ENCODE peak calls at places on chromosomes 13 and 19, in ten cellular contexts. One of them, this sample, is unnamed. For H3K4me1, the result is how much of the 10 kb centered on the place peaks cover.

GRCh38 chr13:98768522-98768921 is 16.1 kb upstream of the SLC15A1 start:
- DNase-seq in cardiac muscle cell: no peak
- DNase-seq in sigmoid colon: no peak
- DNase-seq in gastrocnemius medialis: no peak
- DNase-seq in left ventricle myocardium inferior: no peak
- DNase-seq in HCT116: no peak
- DNase-seq in lower lobe of right lung: no peak
- DNase-seq in CD8-positive, alpha-beta T cell: no peak
- DNase-seq in effector memory CD4-positive, alpha-beta T cell: no peak
- DNase-seq in mucosa of descending colon: no peak
- DNase-seq in this sample: no peak

GRCh38 chr13:22040810-22041364 is 370.0 kb downstream of the FGF9 start:
- DNase-seq in lower lobe of right lung: peak
- DNase-seq in cardiac muscle cell: no peak
- DNase-seq in gastrocnemius medialis: no peak
- DNase-seq in left ventricle myocardium inferior: no peak
- DNase-seq in CD8-positive, alpha-beta T cell: no peak
- DNase-seq in sigmoid colon: no peak
- DNase-seq in effector memory CD4-positive, alpha-beta T cell: no peak
- DNase-seq in HCT116: no peak
- DNase-seq in mucosa of descending colon: no peak
- DNase-seq in this sample: no peak

GRCh38 chr13:53126803-53127202 is 98.2 kb downstream of the OLFM4 start:
- DNase-seq in CD8-positive, alpha-beta T cell: no peak
- DNase-seq in HCT116: no peak
- DNase-seq in left ventricle myocardium inferior: peak
- DNase-seq in effector memory CD4-positive, alpha-beta T cell: no peak
- DNase-seq in lower lobe of right lung: no peak
- DNase-seq in gastrocnemius medialis: peak
- DNase-seq in mucosa of descending colon: no peak
- DNase-seq in cardiac muscle cell: no peak
- DNase-seq in sigmoid colon: peak
- DNase-seq in this sample: no peak

GRCh38 chr13:34416833-34417425 is 525.1 kb upstream of the NBEA start:
- DNase-seq in mucosa of descending colon: no peak
- DNase-seq in lower lobe of right lung: no peak
- DNase-seq in gastrocnemius medialis: peak
- DNase-seq in cardiac muscle cell: no peak
- DNase-seq in left ventricle myocardium inferior: peak
- DNase-seq in effector memory CD4-positive, alpha-beta T cell: no peak
- DNase-seq in sigmoid colon: peak
- DNase-seq in HCT116: no peak
- DNase-seq in CD8-positive, alpha-beta T cell: no peak
- DNase-seq in this sample: peak

GRCh38 chr19:2618611-2619010 is 83.9 kb downstream of the GNG7 start:
- DNase-seq in lower lobe of right lung: peak
- DNase-seq in CD8-positive, alpha-beta T cell: peak
- DNase-seq in gastrocnemius medialis: peak
- DNase-seq in left ventricle myocardium inferior: peak
- DNase-seq in mucosa of descending colon: peak
- DNase-seq in effector memory CD4-positive, alpha-beta T cell: peak
- DNase-seq in sigmoid colon: peak
- DNase-seq in HCT116: peak
- DNase-seq in cardiac muscle cell: no peak
- DNase-seq in this sample: peak

GRCh38 chr13:108272333-108272732 is 2.8 kb downstream of the TNFSF13B start:
- DNase-seq in effector memory CD4-positive, alpha-beta T cell: no peak
- DNase-seq in left ventricle myocardium inferior: no peak
- DNase-seq in sigmoid colon: no peak
- DNase-seq in HCT116: no peak
- DNase-seq in mucosa of descending colon: no peak
- DNase-seq in gastrocnemius medialis: no peak
- DNase-seq in CD8-positive, alpha-beta T cell: no peak
- DNase-seq in lower lobe of right lung: no peak
- DNase-seq in cardiac muscle cell: no peak
- DNase-seq in this sample: no peak

GRCh38 chr19:40718774-40719391 is 2.0 kb downstream of the ITPKC start:
- DNase-seq in left ventricle myocardium inferior: peak
- DNase-seq in lower lobe of right lung: peak
- DNase-seq in CD8-positive, alpha-beta T cell: no peak
- DNase-seq in effector memory CD4-positive, alpha-beta T cell: no peak
- DNase-seq in mucosa of descending colon: peak
- DNase-seq in gastrocnemius medialis: peak
- DNase-seq in HCT116: peak
- DNase-seq in cardiac muscle cell: peak
- DNase-seq in sigmoid colon: peak
- DNase-seq in this sample: peak

GRCh38 chr13:44040754-44041100 is 161.0 kb downstream of the LACC1 start:
- DNase-seq in effector memory CD4-positive, alpha-beta T cell: no peak
- DNase-seq in sigmoid colon: no peak
- DNase-seq in cardiac muscle cell: no peak
- DNase-seq in left ventricle myocardium inferior: no peak
- DNase-seq in lower lobe of right lung: no peak
- DNase-seq in mucosa of descending colon: no peak
- DNase-seq in HCT116: no peak
- DNase-seq in gastrocnemius medialis: no peak
- DNase-seq in CD8-positive, alpha-beta T cell: no peak
- DNase-seq in this sample: no peak

GRCh38 chr19:20359933-20360720 is 193.1 kb downstream of the ZNF486 start:
- DNase-seq in effector memory CD4-positive, alpha-beta T cell: no peak
- DNase-seq in left ventricle myocardium inferior: no peak
- DNase-seq in mucosa of descending colon: no peak
- DNase-seq in lower lobe of right lung: no peak
- DNase-seq in sigmoid colon: no peak
- DNase-seq in cardiac muscle cell: peak
- DNase-seq in CD8-positive, alpha-beta T cell: no peak
- DNase-seq in HCT116: no peak
- DNase-seq in gastrocnemius medialis: no peak
- DNase-seq in this sample: no peak

GRCh38 chr19:10271543-10272086 is 695 bp downstream of the ICAM1 start:
- DNase-seq in lower lobe of right lung: no peak
- DNase-seq in cardiac muscle cell: no peak
- DNase-seq in mucosa of descending colon: peak
- DNase-seq in gastrocnemius medialis: no peak
- DNase-seq in HCT116: no peak
- DNase-seq in left ventricle myocardium inferior: no peak
- DNase-seq in sigmoid colon: no peak
- DNase-seq in effector memory CD4-positive, alpha-beta T cell: no peak
- DNase-seq in CD8-positive, alpha-beta T cell: no peak
- DNase-seq in this sample: no peak

GRCh38 chr19:57302020-57302465 is 18.2 kb upstream of the ZNF543 start:
- DNase-seq in lower lobe of right lung: no peak
- DNase-seq in HCT116: no peak
- DNase-seq in cardiac muscle cell: no peak
- DNase-seq in mucosa of descending colon: no peak
- DNase-seq in effector memory CD4-positive, alpha-beta T cell: no peak
- DNase-seq in gastrocnemius medialis: peak
- DNase-seq in left ventricle myocardium inferior: no peak
- DNase-seq in CD8-positive, alpha-beta T cell: no peak
- DNase-seq in sigmoid colon: no peak
- DNase-seq in this sample: no peak

GRCh38 chr19:16584825-16585801 is 12.9 kb upstream of the SLC35E1 start:
- DNase-seq in sigmoid colon: no peak
- DNase-seq in CD8-positive, alpha-beta T cell: no peak
- DNase-seq in left ventricle myocardium inferior: no peak
- DNase-seq in effector memory CD4-positive, alpha-beta T cell: no peak
- DNase-seq in lower lobe of right lung: no peak
- DNase-seq in mucosa of descending colon: peak
- DNase-seq in cardiac muscle cell: no peak
- DNase-seq in gastrocnemius medialis: no peak
- DNase-seq in HCT116: no peak
- DNase-seq in this sample: no peak

GRCh38 chr19:13100031-13100588 is 2.5 kb downstream of the LYL1 start:
- DNase-seq in HCT116: no peak
- DNase-seq in mucosa of descending colon: no peak
- DNase-seq in effector memory CD4-positive, alpha-beta T cell: peak
- DNase-seq in CD8-positive, alpha-beta T cell: peak
- DNase-seq in gastrocnemius medialis: no peak
- DNase-seq in left ventricle myocardium inferior: no peak
- DNase-seq in cardiac muscle cell: no peak
- DNase-seq in lower lobe of right lung: no peak
- DNase-seq in sigmoid colon: no peak
- DNase-seq in this sample: no peak

GRCh38 chr13:51689597-51689996 is 105.3 kb downstream of the WDFY2 start:
- DNase-seq in left ventricle myocardium inferior: no peak
- DNase-seq in effector memory CD4-positive, alpha-beta T cell: no peak
- DNase-seq in CD8-positive, alpha-beta T cell: no peak
- DNase-seq in cardiac muscle cell: no peak
- DNase-seq in mucosa of descending colon: no peak
- DNase-seq in HCT116: no peak
- DNase-seq in lower lobe of right lung: no peak
- DNase-seq in sigmoid colon: no peak
- DNase-seq in gastrocnemius medialis: no peak
- DNase-seq in this sample: no peak

GRCh38 chr13:21014666-21015170 is 46.7 kb downstream of the LATS2 start:
- DNase-seq in cardiac muscle cell: no peak
- DNase-seq in gastrocnemius medialis: peak
- DNase-seq in sigmoid colon: peak
- DNase-seq in CD8-positive, alpha-beta T cell: no peak
- DNase-seq in left ventricle myocardium inferior: peak
- DNase-seq in lower lobe of right lung: no peak
- DNase-seq in effector memory CD4-positive, alpha-beta T cell: no peak
- DNase-seq in mucosa of descending colon: no peak
- DNase-seq in HCT116: no peak
- DNase-seq in this sample: peak

GRCh38 chr13:38662362-38662761 is 24.5 kb upstream of the FREM2 start:
- DNase-seq in sigmoid colon: no peak
- DNase-seq in left ventricle myocardium inferior: no peak
- DNase-seq in lower lobe of right lung: no peak
- DNase-seq in cardiac muscle cell: peak
- DNase-seq in mucosa of descending colon: no peak
- DNase-seq in effector memory CD4-positive, alpha-beta T cell: no peak
- DNase-seq in CD8-positive, alpha-beta T cell: no peak
- DNase-seq in gastrocnemius medialis: no peak
- DNase-seq in HCT116: no peak
- DNase-seq in this sample: no peak

GRCh38 chr13:110047511-110047910 is 259.4 kb downstream of the COL4A1 start:
- DNase-seq in left ventricle myocardium inferior: peak
- DNase-seq in mucosa of descending colon: no peak
- DNase-seq in sigmoid colon: peak
- DNase-seq in CD8-positive, alpha-beta T cell: no peak
- DNase-seq in cardiac muscle cell: peak
- DNase-seq in HCT116: no peak
- DNase-seq in gastrocnemius medialis: no peak
- DNase-seq in effector memory CD4-positive, alpha-beta T cell: no peak
- DNase-seq in lower lobe of right lung: peak
- DNase-seq in this sample: peak

GRCh38 chr19:16920816-16921529 is 32.2 kb downstream of the F2RL3 start:
- DNase-seq in cardiac muscle cell: no peak
- DNase-seq in effector memory CD4-positive, alpha-beta T cell: no peak
- DNase-seq in left ventricle myocardium inferior: no peak
- DNase-seq in mucosa of descending colon: no peak
- DNase-seq in lower lobe of right lung: no peak
- DNase-seq in sigmoid colon: no peak
- DNase-seq in CD8-positive, alpha-beta T cell: no peak
- DNase-seq in gastrocnemius medialis: no peak
- DNase-seq in HCT116: peak
- DNase-seq in this sample: no peak

GRCh38 chr19:45160870-45161714 is at the start of gene NKPD1:
- DNase-seq in mucosa of descending colon: no peak
- DNase-seq in left ventricle myocardium inferior: no peak
- DNase-seq in cardiac muscle cell: no peak
- DNase-seq in HCT116: no peak
- DNase-seq in effector memory CD4-positive, alpha-beta T cell: no peak
- DNase-seq in lower lobe of right lung: peak
- DNase-seq in sigmoid colon: no peak
- DNase-seq in CD8-positive, alpha-beta T cell: no peak
- DNase-seq in gastrocnemius medialis: no peak
- DNase-seq in this sample: no peak
- H3K4me1 ChIP-seq in mucosa of descending colon: under half
- H3K4me1 ChIP-seq in left ventricle myocardium inferior: under half
- H3K4me1 ChIP-seq in cardiac muscle cell: under half
- H3K4me1 ChIP-seq in HCT116: under half
- H3K4me1 ChIP-seq in effector memory CD4-positive, alpha-beta T cell: under half
- H3K4me1 ChIP-seq in lower lobe of right lung: under half
- H3K4me1 ChIP-seq in sigmoid colon: under half
- H3K4me1 ChIP-seq in CD8-positive, alpha-beta T cell: under half
- H3K4me1 ChIP-seq in gastrocnemius medialis: under half
- H3K4me1 ChIP-seq in this sample: under half

DNA sequence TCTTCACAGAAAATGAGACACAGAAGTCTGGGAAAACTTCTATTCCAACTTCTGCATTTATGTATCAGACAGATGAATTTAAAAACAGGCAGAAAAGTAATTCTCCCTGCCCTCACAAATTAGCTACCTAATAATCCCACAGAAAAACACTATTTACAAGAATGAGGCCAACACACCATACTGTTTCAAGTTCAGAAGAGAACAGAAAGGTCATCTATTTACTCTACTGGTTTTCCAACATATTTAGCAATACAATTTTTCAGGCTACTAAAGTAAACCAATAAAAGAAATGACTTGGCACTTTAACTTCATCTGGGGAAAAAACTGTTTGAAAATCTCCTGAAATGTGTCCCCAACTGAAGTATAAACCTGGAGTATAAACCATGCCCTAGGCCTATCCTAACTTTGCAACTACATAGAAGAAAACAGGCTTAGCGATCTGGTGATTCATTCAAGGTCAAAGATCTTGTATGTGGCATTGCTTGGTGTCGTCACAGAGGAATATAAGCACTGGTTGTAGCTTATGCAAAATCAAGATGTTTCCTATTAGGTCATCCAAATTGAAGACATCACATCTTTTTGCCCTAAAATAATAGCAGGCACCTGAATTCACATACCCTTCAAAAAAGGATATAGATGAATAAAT is 20.1 kb upstream of the EBPL start:
- DNase-seq in effector memory CD4-positive, alpha-beta T cell: no peak
- DNase-seq in CD8-positive, alpha-beta T cell: no peak
- DNase-seq in gastrocnemius medialis: no peak
- DNase-seq in mucosa of descending colon: no peak
- DNase-seq in lower lobe of right lung: no peak
- DNase-seq in sigmoid colon: no peak
- DNase-seq in HCT116: no peak
- DNase-seq in cardiac muscle cell: no peak
- DNase-seq in left ventricle myocardium inferior: no peak
- DNase-seq in this sample: no peak
- H3K4me3 ChIP-seq in effector memory CD4-positive, alpha-beta T cell: no peak
- H3K4me3 ChIP-seq in CD8-positive, alpha-beta T cell: no peak
- H3K4me3 ChIP-seq in gastrocnemius medialis: no peak
- H3K4me3 ChIP-seq in mucosa of descending colon: no peak
- H3K4me3 ChIP-seq in lower lobe of right lung: no peak
- H3K4me3 ChIP-seq in sigmoid colon: no peak
- H3K4me3 ChIP-seq in HCT116: no peak
- H3K4me3 ChIP-seq in cardiac muscle cell: no peak
- H3K4me3 ChIP-seq in left ventricle myocardium inferior: no peak
- H3K4me3 ChIP-seq in this sample: no peak

GRCh38 chr19:29945433-29945832 is 3.4 kb downstream of the URI1 start:
- DNase-seq in effector memory CD4-positive, alpha-beta T cell: no peak
- DNase-seq in sigmoid colon: no peak
- DNase-seq in mucosa of descending colon: no peak
- DNase-seq in gastrocnemius medialis: no peak
- DNase-seq in left ventricle myocardium inferior: no peak
- DNase-seq in cardiac muscle cell: no peak
- DNase-seq in lower lobe of right lung: no peak
- DNase-seq in HCT116: no peak
- DNase-seq in CD8-positive, alpha-beta T cell: no peak
- DNase-seq in this sample: no peak
- H3K4me1 ChIP-seq in effector memory CD4-positive, alpha-beta T cell: under half
- H3K4me1 ChIP-seq in sigmoid colon: under half
- H3K4me1 ChIP-seq in mucosa of descending colon: under half
- H3K4me1 ChIP-seq in gastrocnemius medialis: under half
- H3K4me1 ChIP-seq in left ventricle myocardium inferior: under half
- H3K4me1 ChIP-seq in cardiac muscle cell: under half
- H3K4me1 ChIP-seq in lower lobe of right lung: under half
- H3K4me1 ChIP-seq in HCT116: under half
- H3K4me1 ChIP-seq in CD8-positive, alpha-beta T cell: under half
- H3K4me1 ChIP-seq in this sample: under half

GRCh38 chr13:94968757-94969086 is 256.4 kb upstream of the SOX21 start:
- DNase-seq in sigmoid colon: no peak
- DNase-seq in gastrocnemius medialis: no peak
- DNase-seq in CD8-positive, alpha-beta T cell: no peak
- DNase-seq in cardiac muscle cell: no peak
- DNase-seq in mucosa of descending colon: no peak
- DNase-seq in left ventricle myocardium inferior: no peak
- DNase-seq in effector memory CD4-positive, alpha-beta T cell: no peak
- DNase-seq in lower lobe of right lung: no peak
- DNase-seq in HCT116: no peak
- DNase-seq in this sample: no peak
- H3K4me3 ChIP-seq in sigmoid colon: peak
- H3K4me3 ChIP-seq in gastrocnemius medialis: peak
- H3K4me3 ChIP-seq in CD8-positive, alpha-beta T cell: no peak
- H3K4me3 ChIP-seq in cardiac muscle cell: peak
- H3K4me3 ChIP-seq in mucosa of descending colon: no peak
- H3K4me3 ChIP-seq in left ventricle myocardium inferior: peak
- H3K4me3 ChIP-seq in effector memory CD4-positive, alpha-beta T cell: no peak
- H3K4me3 ChIP-seq in lower lobe of right lung: no peak
- H3K4me3 ChIP-seq in HCT116: no peak
- H3K4me3 ChIP-seq in this sample: no peak